ENCODE peak calls at places on chromosome 19, in six cellular contexts. One of them, this sample, is unnamed.

GRCh38 chr19:39927524-39928356 is 6.7 kb downstream of the FCGBP start:
- DNase-seq in GM12878: no peak
- DNase-seq in H1: no peak
- DNase-seq in K562: peak
- DNase-seq in SK-N-SH: no peak
- DNase-seq in HepG2: no peak
- DNase-seq in this sample: no peak

GRCh38 chr19:55674459-55674840 is 576 bp upstream of the EPN1 start:
- DNase-seq in GM12878: no peak
- DNase-seq in H1: no peak
- DNase-seq in K562: no peak
- DNase-seq in SK-N-SH: no peak
- DNase-seq in HepG2: no peak
- DNase-seq in this sample: no peak

GRCh38 chr19:29587518-29587986 is 18.5 kb upstream of the POP4 start:
- DNase-seq in GM12878: peak
- DNase-seq in H1: no peak
- DNase-seq in K562: no peak
- DNase-seq in SK-N-SH: no peak
- DNase-seq in HepG2: no peak
- DNase-seq in this sample: no peak

GRCh38 chr19:42151735-42152134 is 19.5 kb upstream of the POU2F2 start:
- DNase-seq in GM12878: no peak
- DNase-seq in H1: no peak
- DNase-seq in K562: no peak
- DNase-seq in SK-N-SH: peak
- DNase-seq in HepG2: no peak
- DNase-seq in this sample: no peak

GRCh38 chr19:16262618-16263017 is 62.0 kb upstream of the KLF2 start:
- DNase-seq in GM12878: no peak
- DNase-seq in H1: no peak
- DNase-seq in K562: peak
- DNase-seq in SK-N-SH: peak
- DNase-seq in HepG2: peak
- DNase-seq in this sample: no peak

GRCh38 chr19:54133312-54133956 is 4.1 kb upstream of the CNOT3 start:
- DNase-seq in GM12878: no peak
- DNase-seq in H1: peak
- DNase-seq in K562: no peak
- DNase-seq in SK-N-SH: no peak
- DNase-seq in HepG2: peak
- DNase-seq in this sample: peak

GRCh38 chr19:37519890-37520289 is 13.2 kb downstream of the ZNF793 start:
- DNase-seq in GM12878: no peak
- DNase-seq in H1: no peak
- DNase-seq in K562: no peak
- DNase-seq in SK-N-SH: no peak
- DNase-seq in HepG2: no peak
- DNase-seq in this sample: no peak

GRCh38 chr19:39130337-39131254 is 5.0 kb downstream of the PAK4 start:
- DNase-seq in GM12878: no peak
- DNase-seq in H1: no peak
- DNase-seq in K562: no peak
- DNase-seq in SK-N-SH: peak
- DNase-seq in HepG2: no peak
- DNase-seq in this sample: no peak

GRCh38 chr19:54938906-54939305 is 8.4 kb downstream of the NLRP7 start:
- DNase-seq in GM12878: no peak
- DNase-seq in H1: no peak
- DNase-seq in K562: no peak
- DNase-seq in SK-N-SH: no peak
- DNase-seq in HepG2: no peak
- DNase-seq in this sample: no peak

GRCh38 chr19:10419646-10420443 is 493 bp upstream of the PDE4A start:
- DNase-seq in GM12878: no peak
- DNase-seq in H1: peak
- DNase-seq in K562: peak
- DNase-seq in SK-N-SH: peak
- DNase-seq in HepG2: no peak
- DNase-seq in this sample: no peak

GRCh38 chr19:54188224-54188871 is 1.0 kb downstream of the MBOAT7 start:
- DNase-seq in GM12878: no peak
- DNase-seq in H1: no peak
- DNase-seq in K562: peak
- DNase-seq in SK-N-SH: no peak
- DNase-seq in HepG2: no peak
- DNase-seq in this sample: no peak

GRCh38 chr19:33535176-33535575 is 13.6 kb upstream of the PEPD start:
- DNase-seq in GM12878: no peak
- DNase-seq in H1: no peak
- DNase-seq in K562: no peak
- DNase-seq in SK-N-SH: no peak
- DNase-seq in HepG2: no peak
- DNase-seq in this sample: no peak

GRCh38 chr19:30074096-30074495 is 132.1 kb downstream of the URI1 start:
- DNase-seq in GM12878: no peak
- DNase-seq in H1: no peak
- DNase-seq in K562: no peak
- DNase-seq in SK-N-SH: no peak
- DNase-seq in HepG2: no peak
- DNase-seq in this sample: no peak

GRCh38 chr19:13644648-13645047 is 119.7 kb upstream of the MRI1 start:
- DNase-seq in GM12878: no peak
- DNase-seq in H1: no peak
- DNase-seq in K562: peak
- DNase-seq in SK-N-SH: peak
- DNase-seq in HepG2: no peak
- DNase-seq in this sample: no peak

GRCh38 chr19:58054792-58055482 is 4.1 kb upstream of the ZNF135 start:
- DNase-seq in GM12878: no peak
- DNase-seq in H1: peak
- DNase-seq in K562: no peak
- DNase-seq in SK-N-SH: no peak
- DNase-seq in HepG2: no peak
- DNase-seq in this sample: no peak

GRCh38 chr19:27742041-27742440 is 1470.9 kb downstream of the UQCRFS1 start:
- DNase-seq in GM12878: no peak
- DNase-seq in H1: no peak
- DNase-seq in K562: no peak
- DNase-seq in SK-N-SH: no peak
- DNase-seq in HepG2: no peak
- DNase-seq in this sample: no peak

GRCh38 chr19:10566658-10567410 is 1.0 kb upstream of the KRI1 start:
- DNase-seq in GM12878: peak
- DNase-seq in H1: no peak
- DNase-seq in K562: no peak
- DNase-seq in SK-N-SH: no peak
- DNase-seq in HepG2: no peak
- DNase-seq in this sample: no peak

GRCh38 chr19:29273000-29273691 is 60.2 kb upstream of the UQCRFS1 start:
- DNase-seq in GM12878: no peak
- DNase-seq in H1: no peak
- DNase-seq in K562: no peak
- DNase-seq in SK-N-SH: no peak
- DNase-seq in HepG2: no peak
- DNase-seq in this sample: no peak

GRCh38 chr19:306151-306900 is 15.1 kb upstream of the PLPP2 start:
- DNase-seq in GM12878: no peak
- DNase-seq in H1: no peak
- DNase-seq in K562: no peak
- DNase-seq in SK-N-SH: peak
- DNase-seq in HepG2: no peak
- DNase-seq in this sample: no peak

GRCh38 chr19:12938536-12939291 is at the start of gene CALR:
- DNase-seq in GM12878: no peak
- DNase-seq in H1: no peak
- DNase-seq in K562: no peak
- DNase-seq in SK-N-SH: no peak
- DNase-seq in HepG2: no peak
- DNase-seq in this sample: no peak

GRCh38 chr19:53771133-53771532 is 53.0 kb downstream of the NLRP12 start:
- DNase-seq in GM12878: no peak
- DNase-seq in H1: no peak
- DNase-seq in K562: no peak
- DNase-seq in SK-N-SH: no peak
- DNase-seq in HepG2: no peak
- DNase-seq in this sample: no peak

GRCh38 chr19:43501661-43502418 is 2.7 kb downstream of the PHLDB3 start:
- DNase-seq in GM12878: no peak
- DNase-seq in H1: peak
- DNase-seq in K562: peak
- DNase-seq in SK-N-SH: no peak
- DNase-seq in HepG2: no peak
- DNase-seq in this sample: no peak

GRCh38 chr19:44635581-44636438 is 7.9 kb upstream of the PVR start:
- DNase-seq in GM12878: no peak
- DNase-seq in H1: no peak
- DNase-seq in K562: no peak
- DNase-seq in SK-N-SH: no peak
- DNase-seq in HepG2: no peak
- DNase-seq in this sample: no peak

GRCh38 chr19:54325194-54325621 is 12.2 kb upstream of the LILRA5 start:
- DNase-seq in GM12878: no peak
- DNase-seq in H1: peak
- DNase-seq in K562: peak
- DNase-seq in SK-N-SH: peak
- DNase-seq in HepG2: peak
- DNase-seq in this sample: peak

GRCh38 chr19:32870981-32871451 is 1.4 kb upstream of the SLC7A9 start:
- DNase-seq in GM12878: no peak
- DNase-seq in H1: peak
- DNase-seq in K562: no peak
- DNase-seq in SK-N-SH: no peak
- DNase-seq in HepG2: peak
- DNase-seq in this sample: no peak

GRCh38 chr19:42850981-42851717 is 28.4 kb downstream of the PSG1 start:
- DNase-seq in GM12878: no peak
- DNase-seq in H1: no peak
- DNase-seq in K562: no peak
- DNase-seq in SK-N-SH: no peak
- DNase-seq in HepG2: peak
- DNase-seq in this sample: no peak

GRCh38 chr19:49820125-49820524 is 2.0 kb downstream of the MED25 start:
- DNase-seq in GM12878: no peak
- DNase-seq in H1: no peak
- DNase-seq in K562: no peak
- DNase-seq in SK-N-SH: no peak
- DNase-seq in HepG2: no peak
- DNase-seq in this sample: no peak

GRCh38 chr19:52415711-52416110 is 13.2 kb upstream of the ZNF534 start:
- DNase-seq in GM12878: no peak
- DNase-seq in H1: no peak
- DNase-seq in K562: no peak
- DNase-seq in SK-N-SH: no peak
- DNase-seq in HepG2: no peak
- DNase-seq in this sample: no peak

GRCh38 chr19:54967611-54968010 is 1.4 kb downstream of the NLRP2 start:
- DNase-seq in GM12878: peak
- DNase-seq in H1: no peak
- DNase-seq in K562: no peak
- DNase-seq in SK-N-SH: no peak
- DNase-seq in HepG2: no peak
- DNase-seq in this sample: no peak

GRCh38 chr19:49073514-49074378 is 1.2 kb upstream of the KCNA7 start:
- DNase-seq in GM12878: no peak
- DNase-seq in H1: peak
- DNase-seq in K562: peak
- DNase-seq in SK-N-SH: peak
- DNase-seq in HepG2: peak
- DNase-seq in this sample: no peak

GRCh38 chr19:8821748-8822241 is 10.3 kb downstream of the ZNF558 start:
- DNase-seq in GM12878: no peak
- DNase-seq in H1: no peak
- DNase-seq in K562: no peak
- DNase-seq in SK-N-SH: no peak
- DNase-seq in HepG2: no peak
- DNase-seq in this sample: no peak
- TF ChIP-seq GABPA in GM12878: no peak
- TF ChIP-seq GABPA in H1: no peak
- TF ChIP-seq GABPA in K562: no peak
- TF ChIP-seq GABPA in SK-N-SH: no peak
- TF ChIP-seq GABPA in HepG2: no peak
- TF ChIP-seq GABPA in this sample: no peak

GRCh38 chr19:50964266-50964665 is 5.1 kb downstream of the KLK6 start:
- DNase-seq in GM12878: no peak
- DNase-seq in H1: no peak
- DNase-seq in K562: no peak
- DNase-seq in SK-N-SH: no peak
- DNase-seq in HepG2: no peak
- DNase-seq in this sample: no peak

GRCh38 chr19:50967924-50968708 is 1.3 kb downstream of the KLK6 start:
- DNase-seq in GM12878: no peak
- DNase-seq in H1: no peak
- DNase-seq in K562: no peak
- DNase-seq in SK-N-SH: no peak
- DNase-seq in HepG2: no peak
- DNase-seq in this sample: no peak

GRCh38 chr19:50968709-50969412 is 530 bp downstream of the KLK6 start:
- DNase-seq in GM12878: no peak
- DNase-seq in H1: no peak
- DNase-seq in K562: no peak
- DNase-seq in SK-N-SH: no peak
- DNase-seq in HepG2: no peak
- DNase-seq in this sample: no peak

GRCh38 chr19:50972795-50973376 is 3.5 kb upstream of the KLK6 start:
- DNase-seq in GM12878: no peak
- DNase-seq in H1: no peak
- DNase-seq in K562: no peak
- DNase-seq in SK-N-SH: no peak
- DNase-seq in HepG2: no peak
- DNase-seq in this sample: no peak

DNA sequence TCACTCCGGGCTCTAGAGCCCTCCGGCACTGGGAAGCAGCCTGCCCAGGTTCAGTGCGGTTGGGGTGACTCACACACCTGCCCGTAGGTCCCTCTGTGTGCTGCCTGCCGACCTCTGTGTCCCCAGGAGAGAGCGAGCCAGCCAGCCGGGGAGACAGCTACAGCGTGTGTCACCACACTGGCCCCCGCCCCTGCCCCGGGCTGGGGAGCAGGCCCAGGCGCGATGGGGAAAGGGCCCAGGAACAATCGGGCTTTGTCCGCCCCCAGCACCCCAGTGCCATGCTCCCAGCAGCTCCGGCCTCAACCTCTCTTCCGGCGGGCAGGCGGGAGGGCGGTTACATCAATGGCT is at the start of gene KLK6:
- DNase-seq in GM12878: no peak
- DNase-seq in H1: no peak
- DNase-seq in K562: no peak
- DNase-seq in SK-N-SH: no peak
- DNase-seq in HepG2: peak
- DNase-seq in this sample: no peak
- TF ChIP-seq GABPA in GM12878: no peak
- TF ChIP-seq GABPA in H1: no peak
- TF ChIP-seq GABPA in K562: no peak
- TF ChIP-seq GABPA in SK-N-SH: no peak
- TF ChIP-seq GABPA in HepG2: no peak
- TF ChIP-seq GABPA in this sample: no peak

GRCh38 chr19:1529430-1529816 is 5.5 kb downstream of the PLK5 start:
- DNase-seq in GM12878: no peak
- DNase-seq in H1: peak
- DNase-seq in K562: no peak
- DNase-seq in SK-N-SH: no peak
- DNase-seq in HepG2: no peak
- DNase-seq in this sample: no peak
- TF ChIP-seq GABPA in GM12878: no peak
- TF ChIP-seq GABPA in H1: no peak
- TF ChIP-seq GABPA in K562: no peak
- TF ChIP-seq GABPA in SK-N-SH: no peak
- TF ChIP-seq GABPA in HepG2: no peak
- TF ChIP-seq GABPA in this sample: no peak

GRCh38 chr19:6800991-6801396 is 28.5 kb downstream of the VAV1 start:
- DNase-seq in GM12878: no peak
- DNase-seq in H1: no peak
- DNase-seq in K562: no peak
- DNase-seq in SK-N-SH: no peak
- DNase-seq in HepG2: peak
- DNase-seq in this sample: no peak
- TF ChIP-seq GABPA in GM12878: no peak
- TF ChIP-seq GABPA in H1: no peak
- TF ChIP-seq GABPA in K562: no peak
- TF ChIP-seq GABPA in SK-N-SH: no peak
- TF ChIP-seq GABPA in HepG2: no peak
- TF ChIP-seq GABPA in this sample: no peak